ENCODE peak calls at places on chromosome 7, in eight cellular contexts. One of them, this sample, is unnamed.

GRCh38 chr7:105336009-105336408 is 52.7 kb downstream of the SRPK2 start:
- DNase-seq in SW480: peak; percentile 47
- DNase-seq in stimulated activated CD4-positive, alpha-beta T cell treated with anti-CD3 and anti-CD28 coated beads, Interleukin-1b, Interleukin-23, amount 100 ng/mL, for 48 hours: no peak
- DNase-seq in SK-N-MC: no peak
- DNase-seq in C1 segment of cervical spinal cord: no peak
- DNase-seq in cardiac fibroblast: peak; percentile 25
- DNase-seq in stimulated activated naive CD4-positive, alpha-beta T cell: peak; percentile 16
- DNase-seq in HFFc6: no peak
- DNase-seq in this sample: no peak

GRCh38 chr7:95550546-95550945 is 45.8 kb downstream of the PDK4 start:
- DNase-seq in SW480: no peak
- DNase-seq in stimulated activated CD4-positive, alpha-beta T cell treated with anti-CD3 and anti-CD28 coated beads, Interleukin-1b, Interleukin-23, amount 100 ng/mL, for 48 hours: no peak
- DNase-seq in SK-N-MC: no peak
- DNase-seq in C1 segment of cervical spinal cord: no peak
- DNase-seq in cardiac fibroblast: peak; percentile 32
- DNase-seq in stimulated activated naive CD4-positive, alpha-beta T cell: no peak
- DNase-seq in HFFc6: no peak
- DNase-seq in this sample: no peak

GRCh38 chr7:133709036-133709880 is 417.9 kb upstream of the LRGUK start:
- DNase-seq in SW480: no peak
- DNase-seq in stimulated activated CD4-positive, alpha-beta T cell treated with anti-CD3 and anti-CD28 coated beads, Interleukin-1b, Interleukin-23, amount 100 ng/mL, for 48 hours: no peak
- DNase-seq in SK-N-MC: no peak
- DNase-seq in C1 segment of cervical spinal cord: no peak
- DNase-seq in cardiac fibroblast: peak; percentile 14
- DNase-seq in stimulated activated naive CD4-positive, alpha-beta T cell: no peak
- DNase-seq in HFFc6: no peak
- DNase-seq in this sample: no peak

GRCh38 chr7:112159346-112159745 is 46.9 kb downstream of the DOCK4 start:
- DNase-seq in SW480: no peak
- DNase-seq in stimulated activated CD4-positive, alpha-beta T cell treated with anti-CD3 and anti-CD28 coated beads, Interleukin-1b, Interleukin-23, amount 100 ng/mL, for 48 hours: no peak
- DNase-seq in SK-N-MC: no peak
- DNase-seq in C1 segment of cervical spinal cord: no peak
- DNase-seq in cardiac fibroblast: no peak
- DNase-seq in stimulated activated naive CD4-positive, alpha-beta T cell: no peak
- DNase-seq in HFFc6: no peak
- DNase-seq in this sample: no peak

GRCh38 chr7:699260-700170 is 27.0 kb upstream of the DNAAF5 start:
- DNase-seq in SW480: no peak
- DNase-seq in stimulated activated CD4-positive, alpha-beta T cell treated with anti-CD3 and anti-CD28 coated beads, Interleukin-1b, Interleukin-23, amount 100 ng/mL, for 48 hours: no peak
- DNase-seq in SK-N-MC: no peak
- DNase-seq in C1 segment of cervical spinal cord: no peak
- DNase-seq in cardiac fibroblast: peak; percentile 65
- DNase-seq in stimulated activated naive CD4-positive, alpha-beta T cell: no peak
- DNase-seq in HFFc6: no peak
- DNase-seq in this sample: peak; percentile 81

GRCh38 chr7:80284848-80285247 is 150.2 kb downstream of the GNAI1 start:
- DNase-seq in SW480: peak; percentile 52
- DNase-seq in stimulated activated CD4-positive, alpha-beta T cell treated with anti-CD3 and anti-CD28 coated beads, Interleukin-1b, Interleukin-23, amount 100 ng/mL, for 48 hours: no peak
- DNase-seq in SK-N-MC: no peak
- DNase-seq in C1 segment of cervical spinal cord: no peak
- DNase-seq in cardiac fibroblast: peak; percentile 77
- DNase-seq in stimulated activated naive CD4-positive, alpha-beta T cell: no peak
- DNase-seq in HFFc6: peak; percentile 76
- DNase-seq in this sample: no peak

GRCh38 chr7:1123721-1124120 is 35.8 kb downstream of the GPER1 start:
- DNase-seq in SW480: no peak
- DNase-seq in stimulated activated CD4-positive, alpha-beta T cell treated with anti-CD3 and anti-CD28 coated beads, Interleukin-1b, Interleukin-23, amount 100 ng/mL, for 48 hours: no peak
- DNase-seq in SK-N-MC: no peak
- DNase-seq in C1 segment of cervical spinal cord: peak; percentile 73
- DNase-seq in cardiac fibroblast: peak; percentile 95
- DNase-seq in stimulated activated naive CD4-positive, alpha-beta T cell: no peak
- DNase-seq in HFFc6: no peak
- DNase-seq in this sample: peak; percentile 60

GRCh38 chr7:39300276-39300675 is 265.9 kb upstream of the YAE1 start:
- DNase-seq in SW480: no peak
- DNase-seq in stimulated activated CD4-positive, alpha-beta T cell treated with anti-CD3 and anti-CD28 coated beads, Interleukin-1b, Interleukin-23, amount 100 ng/mL, for 48 hours: no peak
- DNase-seq in SK-N-MC: no peak
- DNase-seq in C1 segment of cervical spinal cord: no peak
- DNase-seq in cardiac fibroblast: no peak
- DNase-seq in stimulated activated naive CD4-positive, alpha-beta T cell: no peak
- DNase-seq in HFFc6: no peak
- DNase-seq in this sample: no peak

GRCh38 chr7:122944682-122945303 is 50.7 kb downstream of the TAS2R16 start:
- DNase-seq in SW480: no peak
- DNase-seq in stimulated activated CD4-positive, alpha-beta T cell treated with anti-CD3 and anti-CD28 coated beads, Interleukin-1b, Interleukin-23, amount 100 ng/mL, for 48 hours: no peak
- DNase-seq in SK-N-MC: no peak
- DNase-seq in C1 segment of cervical spinal cord: no peak
- DNase-seq in cardiac fibroblast: no peak
- DNase-seq in stimulated activated naive CD4-positive, alpha-beta T cell: no peak
- DNase-seq in HFFc6: no peak
- DNase-seq in this sample: no peak

GRCh38 chr7:24573554-24574338 is 494 bp downstream of the PALS2 start:
- DNase-seq in SW480: peak; percentile 73
- DNase-seq in stimulated activated CD4-positive, alpha-beta T cell treated with anti-CD3 and anti-CD28 coated beads, Interleukin-1b, Interleukin-23, amount 100 ng/mL, for 48 hours: peak; percentile 24
- DNase-seq in SK-N-MC: no peak
- DNase-seq in C1 segment of cervical spinal cord: peak; percentile 49
- DNase-seq in cardiac fibroblast: peak; percentile 59
- DNase-seq in stimulated activated naive CD4-positive, alpha-beta T cell: peak; percentile 77
- DNase-seq in HFFc6: peak; percentile 31
- DNase-seq in this sample: peak; percentile 18

GRCh38 chr7:18345641-18346234 is 149.8 kb upstream of the HDAC9 start:
- DNase-seq in SW480: peak; percentile 69
- DNase-seq in stimulated activated CD4-positive, alpha-beta T cell treated with anti-CD3 and anti-CD28 coated beads, Interleukin-1b, Interleukin-23, amount 100 ng/mL, for 48 hours: peak; percentile 2
- DNase-seq in SK-N-MC: no peak
- DNase-seq in C1 segment of cervical spinal cord: peak; percentile 8
- DNase-seq in cardiac fibroblast: peak; percentile 73
- DNase-seq in stimulated activated naive CD4-positive, alpha-beta T cell: peak; percentile 15
- DNase-seq in HFFc6: peak; percentile 21
- DNase-seq in this sample: no peak

GRCh38 chr7:90216080-90216674 is 4.6 kb downstream of the STEAP2 start:
- DNase-seq in SW480: no peak
- DNase-seq in stimulated activated CD4-positive, alpha-beta T cell treated with anti-CD3 and anti-CD28 coated beads, Interleukin-1b, Interleukin-23, amount 100 ng/mL, for 48 hours: no peak
- DNase-seq in SK-N-MC: no peak
- DNase-seq in C1 segment of cervical spinal cord: no peak
- DNase-seq in cardiac fibroblast: peak; percentile 28
- DNase-seq in stimulated activated naive CD4-positive, alpha-beta T cell: no peak
- DNase-seq in HFFc6: no peak
- DNase-seq in this sample: no peak

GRCh38 chr7:108251700-108252099 is 121.5 kb upstream of the LAMB4 start:
- DNase-seq in SW480: no peak
- DNase-seq in stimulated activated CD4-positive, alpha-beta T cell treated with anti-CD3 and anti-CD28 coated beads, Interleukin-1b, Interleukin-23, amount 100 ng/mL, for 48 hours: no peak
- DNase-seq in SK-N-MC: no peak
- DNase-seq in C1 segment of cervical spinal cord: no peak
- DNase-seq in cardiac fibroblast: no peak
- DNase-seq in stimulated activated naive CD4-positive, alpha-beta T cell: no peak
- DNase-seq in HFFc6: no peak
- DNase-seq in this sample: no peak

GRCh38 chr7:139731802-139732470 is 45.9 kb downstream of the HIPK2 start:
- DNase-seq in SW480: peak; percentile 86
- DNase-seq in stimulated activated CD4-positive, alpha-beta T cell treated with anti-CD3 and anti-CD28 coated beads, Interleukin-1b, Interleukin-23, amount 100 ng/mL, for 48 hours: no peak
- DNase-seq in SK-N-MC: no peak
- DNase-seq in C1 segment of cervical spinal cord: peak; percentile 49
- DNase-seq in cardiac fibroblast: peak; percentile 97
- DNase-seq in stimulated activated naive CD4-positive, alpha-beta T cell: no peak
- DNase-seq in HFFc6: peak; percentile 76
- DNase-seq in this sample: peak; percentile 97

GRCh38 chr7:19161671-19162070 is 16.4 kb upstream of the FERD3L start:
- DNase-seq in SW480: no peak
- DNase-seq in stimulated activated CD4-positive, alpha-beta T cell treated with anti-CD3 and anti-CD28 coated beads, Interleukin-1b, Interleukin-23, amount 100 ng/mL, for 48 hours: no peak
- DNase-seq in SK-N-MC: no peak
- DNase-seq in C1 segment of cervical spinal cord: no peak
- DNase-seq in cardiac fibroblast: peak; percentile 1
- DNase-seq in stimulated activated naive CD4-positive, alpha-beta T cell: no peak
- DNase-seq in HFFc6: no peak
- DNase-seq in this sample: no peak

GRCh38 chr7:155373359-155374273 is 75.9 kb downstream of the INSIG1 start:
- DNase-seq in SW480: no peak
- DNase-seq in stimulated activated CD4-positive, alpha-beta T cell treated with anti-CD3 and anti-CD28 coated beads, Interleukin-1b, Interleukin-23, amount 100 ng/mL, for 48 hours: no peak
- DNase-seq in SK-N-MC: no peak
- DNase-seq in C1 segment of cervical spinal cord: no peak
- DNase-seq in cardiac fibroblast: no peak
- DNase-seq in stimulated activated naive CD4-positive, alpha-beta T cell: no peak
- DNase-seq in HFFc6: no peak
- DNase-seq in this sample: no peak

GRCh38 chr7:94577357-94577756 is 67.7 kb downstream of the CASD1 start:
- DNase-seq in SW480: no peak
- DNase-seq in stimulated activated CD4-positive, alpha-beta T cell treated with anti-CD3 and anti-CD28 coated beads, Interleukin-1b, Interleukin-23, amount 100 ng/mL, for 48 hours: no peak
- DNase-seq in SK-N-MC: no peak
- DNase-seq in C1 segment of cervical spinal cord: no peak
- DNase-seq in cardiac fibroblast: no peak
- DNase-seq in stimulated activated naive CD4-positive, alpha-beta T cell: no peak
- DNase-seq in HFFc6: no peak
- DNase-seq in this sample: no peak

GRCh38 chr7:4208586-4208985 is 473.5 kb upstream of the FOXK1 start:
- DNase-seq in SW480: no peak
- DNase-seq in stimulated activated CD4-positive, alpha-beta T cell treated with anti-CD3 and anti-CD28 coated beads, Interleukin-1b, Interleukin-23, amount 100 ng/mL, for 48 hours: no peak
- DNase-seq in SK-N-MC: no peak
- DNase-seq in C1 segment of cervical spinal cord: no peak
- DNase-seq in cardiac fibroblast: no peak
- DNase-seq in stimulated activated naive CD4-positive, alpha-beta T cell: no peak
- DNase-seq in HFFc6: no peak
- DNase-seq in this sample: no peak

GRCh38 chr7:27611043-27611442 is 51.6 kb downstream of the HIBADH start:
- DNase-seq in SW480: no peak
- DNase-seq in stimulated activated CD4-positive, alpha-beta T cell treated with anti-CD3 and anti-CD28 coated beads, Interleukin-1b, Interleukin-23, amount 100 ng/mL, for 48 hours: no peak
- DNase-seq in SK-N-MC: peak; percentile 76
- DNase-seq in C1 segment of cervical spinal cord: no peak
- DNase-seq in cardiac fibroblast: peak; percentile 14
- DNase-seq in stimulated activated naive CD4-positive, alpha-beta T cell: no peak
- DNase-seq in HFFc6: peak; percentile 81
- DNase-seq in this sample: no peak

GRCh38 chr7:142865766-142866165 is 10.9 kb downstream of the EPHB6 start:
- DNase-seq in SW480: no peak
- DNase-seq in stimulated activated CD4-positive, alpha-beta T cell treated with anti-CD3 and anti-CD28 coated beads, Interleukin-1b, Interleukin-23, amount 100 ng/mL, for 48 hours: no peak
- DNase-seq in SK-N-MC: no peak
- DNase-seq in C1 segment of cervical spinal cord: no peak
- DNase-seq in cardiac fibroblast: no peak
- DNase-seq in stimulated activated naive CD4-positive, alpha-beta T cell: no peak
- DNase-seq in HFFc6: no peak
- DNase-seq in this sample: no peak

GRCh38 chr7:140877249-140877524 is 47.5 kb downstream of the BRAF start:
- DNase-seq in SW480: no peak
- DNase-seq in stimulated activated CD4-positive, alpha-beta T cell treated with anti-CD3 and anti-CD28 coated beads, Interleukin-1b, Interleukin-23, amount 100 ng/mL, for 48 hours: no peak
- DNase-seq in SK-N-MC: no peak
- DNase-seq in C1 segment of cervical spinal cord: no peak
- DNase-seq in cardiac fibroblast: peak; percentile 6
- DNase-seq in stimulated activated naive CD4-positive, alpha-beta T cell: no peak
- DNase-seq in HFFc6: no peak
- DNase-seq in this sample: no peak

GRCh38 chr7:134724606-134725005 is 54.8 kb upstream of the CALD1 start:
- DNase-seq in SW480: peak; percentile 17
- DNase-seq in stimulated activated CD4-positive, alpha-beta T cell treated with anti-CD3 and anti-CD28 coated beads, Interleukin-1b, Interleukin-23, amount 100 ng/mL, for 48 hours: no peak
- DNase-seq in SK-N-MC: no peak
- DNase-seq in C1 segment of cervical spinal cord: no peak
- DNase-seq in cardiac fibroblast: peak; percentile 73
- DNase-seq in stimulated activated naive CD4-positive, alpha-beta T cell: no peak
- DNase-seq in HFFc6: peak; percentile 55
- DNase-seq in this sample: no peak

GRCh38 chr7:26293569-26294308 is 2.1 kb downstream of the SNX10 start:
- DNase-seq in SW480: no peak
- DNase-seq in stimulated activated CD4-positive, alpha-beta T cell treated with anti-CD3 and anti-CD28 coated beads, Interleukin-1b, Interleukin-23, amount 100 ng/mL, for 48 hours: peak; percentile 79
- DNase-seq in SK-N-MC: no peak
- DNase-seq in C1 segment of cervical spinal cord: no peak
- DNase-seq in cardiac fibroblast: no peak
- DNase-seq in stimulated activated naive CD4-positive, alpha-beta T cell: peak; percentile 26
- DNase-seq in HFFc6: no peak
- DNase-seq in this sample: peak; percentile 10

GRCh38 chr7:121023189-121023588 is 34.7 kb downstream of the CPED1 start:
- DNase-seq in SW480: no peak
- DNase-seq in stimulated activated CD4-positive, alpha-beta T cell treated with anti-CD3 and anti-CD28 coated beads, Interleukin-1b, Interleukin-23, amount 100 ng/mL, for 48 hours: no peak
- DNase-seq in SK-N-MC: no peak
- DNase-seq in C1 segment of cervical spinal cord: no peak
- DNase-seq in cardiac fibroblast: no peak
- DNase-seq in stimulated activated naive CD4-positive, alpha-beta T cell: no peak
- DNase-seq in HFFc6: no peak
- DNase-seq in this sample: no peak

GRCh38 chr7:81460228-81460627 is 309.6 kb downstream of the HGF start:
- DNase-seq in SW480: no peak
- DNase-seq in stimulated activated CD4-positive, alpha-beta T cell treated with anti-CD3 and anti-CD28 coated beads, Interleukin-1b, Interleukin-23, amount 100 ng/mL, for 48 hours: no peak
- DNase-seq in SK-N-MC: no peak
- DNase-seq in C1 segment of cervical spinal cord: no peak
- DNase-seq in cardiac fibroblast: no peak
- DNase-seq in stimulated activated naive CD4-positive, alpha-beta T cell: no peak
- DNase-seq in HFFc6: no peak
- DNase-seq in this sample: no peak

GRCh38 chr7:153065021-153065420 is 305.5 kb downstream of the ACTR3B start:
- DNase-seq in SW480: no peak
- DNase-seq in stimulated activated CD4-positive, alpha-beta T cell treated with anti-CD3 and anti-CD28 coated beads, Interleukin-1b, Interleukin-23, amount 100 ng/mL, for 48 hours: no peak
- DNase-seq in SK-N-MC: no peak
- DNase-seq in C1 segment of cervical spinal cord: no peak
- DNase-seq in cardiac fibroblast: no peak
- DNase-seq in stimulated activated naive CD4-positive, alpha-beta T cell: no peak
- DNase-seq in HFFc6: no peak
- DNase-seq in this sample: no peak

GRCh38 chr7:43954524-43955228 is 28.4 kb downstream of the UBE2D4 start:
- DNase-seq in SW480: peak; percentile 72
- DNase-seq in stimulated activated CD4-positive, alpha-beta T cell treated with anti-CD3 and anti-CD28 coated beads, Interleukin-1b, Interleukin-23, amount 100 ng/mL, for 48 hours: peak; percentile 25
- DNase-seq in SK-N-MC: no peak
- DNase-seq in C1 segment of cervical spinal cord: peak; percentile 5
- DNase-seq in cardiac fibroblast: peak; percentile 65
- DNase-seq in stimulated activated naive CD4-positive, alpha-beta T cell: peak; percentile 8
- DNase-seq in HFFc6: peak; percentile 68
- DNase-seq in this sample: no peak

GRCh38 chr7:107501593-107501992 is 31.7 kb downstream of the GPR22 start:
- DNase-seq in SW480: peak; percentile 78
- DNase-seq in stimulated activated CD4-positive, alpha-beta T cell treated with anti-CD3 and anti-CD28 coated beads, Interleukin-1b, Interleukin-23, amount 100 ng/mL, for 48 hours: peak; percentile 8
- DNase-seq in SK-N-MC: peak; percentile 8
- DNase-seq in C1 segment of cervical spinal cord: no peak
- DNase-seq in cardiac fibroblast: peak; percentile 48
- DNase-seq in stimulated activated naive CD4-positive, alpha-beta T cell: no peak
- DNase-seq in HFFc6: peak; percentile 52
- DNase-seq in this sample: no peak

GRCh38 chr7:20199015-20199737 is 18.0 kb downstream of the MACC1 start:
- DNase-seq in SW480: peak; percentile 49
- DNase-seq in stimulated activated CD4-positive, alpha-beta T cell treated with anti-CD3 and anti-CD28 coated beads, Interleukin-1b, Interleukin-23, amount 100 ng/mL, for 48 hours: no peak
- DNase-seq in SK-N-MC: no peak
- DNase-seq in C1 segment of cervical spinal cord: peak; percentile 39
- DNase-seq in cardiac fibroblast: peak; percentile 79
- DNase-seq in stimulated activated naive CD4-positive, alpha-beta T cell: no peak
- DNase-seq in HFFc6: peak; percentile 34
- DNase-seq in this sample: no peak

GRCh38 chr7:98000356-98000755 is 10.4 kb upstream of the OCM2 start:
- DNase-seq in SW480: no peak
- DNase-seq in stimulated activated CD4-positive, alpha-beta T cell treated with anti-CD3 and anti-CD28 coated beads, Interleukin-1b, Interleukin-23, amount 100 ng/mL, for 48 hours: no peak
- DNase-seq in SK-N-MC: no peak
- DNase-seq in C1 segment of cervical spinal cord: no peak
- DNase-seq in cardiac fibroblast: no peak
- DNase-seq in stimulated activated naive CD4-positive, alpha-beta T cell: no peak
- DNase-seq in HFFc6: no peak
- DNase-seq in this sample: no peak

GRCh38 chr7:27688056-27688455 is 25.4 kb upstream of the HIBADH start:
- DNase-seq in SW480: no peak
- DNase-seq in stimulated activated CD4-positive, alpha-beta T cell treated with anti-CD3 and anti-CD28 coated beads, Interleukin-1b, Interleukin-23, amount 100 ng/mL, for 48 hours: no peak
- DNase-seq in SK-N-MC: no peak
- DNase-seq in C1 segment of cervical spinal cord: no peak
- DNase-seq in cardiac fibroblast: no peak
- DNase-seq in stimulated activated naive CD4-positive, alpha-beta T cell: no peak
- DNase-seq in HFFc6: no peak
- DNase-seq in this sample: no peak

GRCh38 chr7:127941471-127941870 is 89.8 kb downstream of the LRRC4 start:
- DNase-seq in SW480: no peak
- DNase-seq in stimulated activated CD4-positive, alpha-beta T cell treated with anti-CD3 and anti-CD28 coated beads, Interleukin-1b, Interleukin-23, amount 100 ng/mL, for 48 hours: no peak
- DNase-seq in SK-N-MC: no peak
- DNase-seq in C1 segment of cervical spinal cord: no peak
- DNase-seq in cardiac fibroblast: no peak
- DNase-seq in stimulated activated naive CD4-positive, alpha-beta T cell: no peak
- DNase-seq in HFFc6: no peak
- DNase-seq in this sample: no peak

GRCh38 chr7:1741751-1742554 is 71.9 kb downstream of the ELFN1 start:
- DNase-seq in SW480: peak; percentile 81
- DNase-seq in stimulated activated CD4-positive, alpha-beta T cell treated with anti-CD3 and anti-CD28 coated beads, Interleukin-1b, Interleukin-23, amount 100 ng/mL, for 48 hours: no peak
- DNase-seq in SK-N-MC: no peak
- DNase-seq in C1 segment of cervical spinal cord: no peak
- DNase-seq in cardiac fibroblast: no peak
- DNase-seq in stimulated activated naive CD4-positive, alpha-beta T cell: no peak
- DNase-seq in HFFc6: no peak
- DNase-seq in this sample: no peak